ENCODE peak calls at places on chromosomes 12 and 14, in ten cellular contexts. One of them, this sample, is unnamed.

GRCh38 chr12:48883305-48884171 is 17.9 kb upstream of the RND1 start:
- DNase-seq in OCI-LY7: no peak
- DNase-seq in PC-3: no peak
- DNase-seq in fibroblast of lung: no peak
- DNase-seq in GM23248: no peak
- DNase-seq in GM12878: no peak
- DNase-seq in GM23338: peak; percentile 88
- DNase-seq in mesendoderm: peak; percentile 95
- DNase-seq in DND-41: no peak
- DNase-seq in HepG2: peak; percentile 73
- DNase-seq in this sample: peak; percentile 64

GRCh38 chr14:35678403-35679028 is 130.6 kb downstream of the RALGAPA1 start:
- DNase-seq in OCI-LY7: no peak
- DNase-seq in PC-3: no peak
- DNase-seq in fibroblast of lung: no peak
- DNase-seq in GM23248: no peak
- DNase-seq in GM12878: no peak
- DNase-seq in GM23338: no peak
- DNase-seq in mesendoderm: no peak
- DNase-seq in DND-41: no peak
- DNase-seq in HepG2: no peak
- DNase-seq in this sample: no peak

GRCh38 chr14:77880056-77880455 is 80.1 kb downstream of the ADCK1 start:
- DNase-seq in OCI-LY7: no peak
- DNase-seq in PC-3: no peak
- DNase-seq in fibroblast of lung: no peak
- DNase-seq in GM23248: no peak
- DNase-seq in GM12878: no peak
- DNase-seq in GM23338: no peak
- DNase-seq in mesendoderm: no peak
- DNase-seq in DND-41: no peak
- DNase-seq in HepG2: no peak
- DNase-seq in this sample: no peak

GRCh38 chr14:40981247-40981646 is 625.4 kb upstream of the LRFN5 start:
- DNase-seq in OCI-LY7: no peak
- DNase-seq in PC-3: peak; percentile 90
- DNase-seq in fibroblast of lung: no peak
- DNase-seq in GM23248: no peak
- DNase-seq in GM12878: no peak
- DNase-seq in GM23338: no peak
- DNase-seq in mesendoderm: peak; percentile 39
- DNase-seq in DND-41: no peak
- DNase-seq in HepG2: no peak
- DNase-seq in this sample: no peak

GRCh38 chr12:68425998-68426397 is 93.8 kb upstream of the MDM1 start:
- DNase-seq in OCI-LY7: no peak
- DNase-seq in PC-3: peak; percentile 19
- DNase-seq in fibroblast of lung: peak; percentile 44
- DNase-seq in GM23248: peak; percentile 81
- DNase-seq in GM12878: no peak
- DNase-seq in GM23338: no peak
- DNase-seq in mesendoderm: no peak
- DNase-seq in DND-41: no peak
- DNase-seq in HepG2: no peak
- DNase-seq in this sample: no peak

GRCh38 chr12:16281157-16281556 is 3.7 kb upstream of the SLC15A5 start:
- DNase-seq in OCI-LY7: no peak
- DNase-seq in PC-3: peak; percentile 13
- DNase-seq in fibroblast of lung: no peak
- DNase-seq in GM23248: peak; percentile 69
- DNase-seq in GM12878: no peak
- DNase-seq in GM23338: no peak
- DNase-seq in mesendoderm: no peak
- DNase-seq in DND-41: no peak
- DNase-seq in HepG2: no peak
- DNase-seq in this sample: no peak

GRCh38 chr14:21238823-21239518 is 30.3 kb downstream of the HNRNPC start:
- DNase-seq in OCI-LY7: no peak
- DNase-seq in PC-3: no peak
- DNase-seq in fibroblast of lung: no peak
- DNase-seq in GM23248: no peak
- DNase-seq in GM12878: no peak
- DNase-seq in GM23338: no peak
- DNase-seq in mesendoderm: no peak
- DNase-seq in DND-41: no peak
- DNase-seq in HepG2: no peak
- DNase-seq in this sample: no peak

GRCh38 chr14:57199911-57200310 is 68.8 kb downstream of the EXOC5 start:
- DNase-seq in OCI-LY7: no peak
- DNase-seq in PC-3: peak; percentile 56
- DNase-seq in fibroblast of lung: peak; percentile 47
- DNase-seq in GM23248: peak; percentile 67
- DNase-seq in GM12878: no peak
- DNase-seq in GM23338: no peak
- DNase-seq in mesendoderm: no peak
- DNase-seq in DND-41: no peak
- DNase-seq in HepG2: no peak
- DNase-seq in this sample: no peak

DNA sequence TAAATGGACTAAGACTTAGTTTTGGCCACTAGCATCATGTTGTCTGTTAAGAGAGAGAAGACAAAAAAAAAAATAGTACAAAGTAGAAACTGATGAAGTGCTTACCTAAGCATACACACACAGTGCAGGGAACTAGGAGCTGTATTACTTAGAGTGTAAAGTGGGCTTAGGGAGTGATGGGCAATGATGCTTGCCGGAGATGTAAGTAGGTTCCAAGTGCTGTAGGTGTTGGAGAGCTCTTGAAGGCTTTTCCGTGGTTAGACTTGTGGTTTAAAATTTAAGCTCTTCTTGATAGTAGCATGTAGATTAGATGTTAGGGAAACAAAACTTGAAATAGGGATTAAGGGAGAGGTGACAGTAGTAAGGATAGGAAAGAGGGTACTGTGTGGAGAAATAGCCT is 34.7 kb downstream of the MIA2 start:
- DNase-seq in OCI-LY7: peak; percentile 50
- DNase-seq in PC-3: peak; percentile 16
- DNase-seq in fibroblast of lung: peak; percentile 27
- DNase-seq in GM23248: peak; percentile 49
- DNase-seq in GM12878: no peak
- DNase-seq in GM23338: no peak
- DNase-seq in mesendoderm: peak; percentile 43
- DNase-seq in DND-41: no peak
- DNase-seq in HepG2: peak; percentile 43
- DNase-seq in this sample: no peak
- H3K79me2 ChIP-seq in OCI-LY7: peaks cover 68% of the 10 kb centered on the region
- H3K79me2 ChIP-seq in PC-3: peaks cover 68% of the 10 kb centered on the region
- H3K79me2 ChIP-seq in fibroblast of lung: peaks cover 29% of the 10 kb centered on the region
- H3K79me2 ChIP-seq in GM23248: peaks cover 65% of the 10 kb centered on the region
- H3K79me2 ChIP-seq in GM12878: peaks cover 42% of the 10 kb centered on the region
- H3K79me2 ChIP-seq in GM23338: peaks cover 55% of the 10 kb centered on the region
- H3K79me2 ChIP-seq in mesendoderm: peaks cover 16% of the 10 kb centered on the region
- H3K79me2 ChIP-seq in DND-41: peaks cover 61% of the 10 kb centered on the region
- H3K79me2 ChIP-seq in HepG2: peaks cover 67% of the 10 kb centered on the region
- H3K79me2 ChIP-seq in this sample: peaks cover 11% of the 10 kb centered on the region

GRCh38 chr14:39419272-39419671 is 13.0 kb downstream of the FBXO33 start:
- DNase-seq in OCI-LY7: no peak
- DNase-seq in PC-3: no peak
- DNase-seq in fibroblast of lung: no peak
- DNase-seq in GM23248: peak; percentile 26
- DNase-seq in GM12878: no peak
- DNase-seq in GM23338: no peak
- DNase-seq in mesendoderm: no peak
- DNase-seq in DND-41: no peak
- DNase-seq in HepG2: peak; percentile 35
- DNase-seq in this sample: no peak

GRCh38 chr14:39422243-39422642 is 10.0 kb downstream of the FBXO33 start:
- DNase-seq in OCI-LY7: no peak
- DNase-seq in PC-3: no peak
- DNase-seq in fibroblast of lung: no peak
- DNase-seq in GM23248: no peak
- DNase-seq in GM12878: no peak
- DNase-seq in GM23338: no peak
- DNase-seq in mesendoderm: no peak
- DNase-seq in DND-41: no peak
- DNase-seq in HepG2: no peak
- DNase-seq in this sample: no peak

GRCh38 chr14:39416072-39416471 is 16.2 kb downstream of the FBXO33 start:
- DNase-seq in OCI-LY7: no peak
- DNase-seq in PC-3: no peak
- DNase-seq in fibroblast of lung: no peak
- DNase-seq in GM23248: no peak
- DNase-seq in GM12878: no peak
- DNase-seq in GM23338: no peak
- DNase-seq in mesendoderm: no peak
- DNase-seq in DND-41: no peak
- DNase-seq in HepG2: no peak
- DNase-seq in this sample: no peak

DNA sequence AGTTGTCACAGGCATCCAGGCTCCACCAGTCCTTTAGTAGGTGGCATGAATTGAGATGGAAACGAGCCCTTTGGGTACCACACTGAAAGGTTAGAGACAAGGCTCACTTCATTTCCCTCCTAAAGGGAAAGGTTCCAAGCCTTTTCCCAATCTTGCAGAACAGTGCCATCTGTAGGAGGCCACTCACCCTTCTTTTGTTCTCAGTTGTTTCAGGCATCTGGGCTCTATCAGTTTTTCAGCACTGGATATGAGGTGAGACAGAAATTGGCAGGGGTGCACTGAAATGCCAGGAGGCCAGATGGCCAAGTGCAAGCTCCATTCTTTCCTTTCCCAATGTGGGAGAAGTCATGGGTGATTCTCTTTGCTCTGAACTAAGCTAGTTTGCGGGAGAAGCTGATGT is 15.2 kb downstream of the FBXO33 start:
- DNase-seq in OCI-LY7: no peak
- DNase-seq in PC-3: peak; percentile 39
- DNase-seq in fibroblast of lung: no peak
- DNase-seq in GM23248: peak; percentile 50
- DNase-seq in GM12878: no peak
- DNase-seq in GM23338: peak; percentile 86
- DNase-seq in mesendoderm: peak; percentile 61
- DNase-seq in DND-41: no peak
- DNase-seq in HepG2: peak; percentile 60
- DNase-seq in this sample: peak; percentile 60
- H3K79me2 ChIP-seq in OCI-LY7: peaks cover 3% of the 10 kb centered on the region
- H3K79me2 ChIP-seq in PC-3: no peaks in the 10 kb centered on the region
- H3K79me2 ChIP-seq in fibroblast of lung: peaks cover 2% of the 10 kb centered on the region
- H3K79me2 ChIP-seq in GM23248: peaks cover 86% of the 10 kb centered on the region
- H3K79me2 ChIP-seq in GM12878: peaks cover 7% of the 10 kb centered on the region
- H3K79me2 ChIP-seq in GM23338: peaks cover under 1% of the 10 kb centered on the region
- H3K79me2 ChIP-seq in mesendoderm: no peaks in the 10 kb centered on the region
- H3K79me2 ChIP-seq in DND-41: peaks cover 29% of the 10 kb centered on the region
- H3K79me2 ChIP-seq in HepG2: no peaks in the 10 kb centered on the region
- H3K79me2 ChIP-seq in this sample: no peaks in the 10 kb centered on the region

GRCh38 chr14:104786091-104786586 is 9.4 kb downstream of the AKT1 start:
- DNase-seq in OCI-LY7: no peak
- DNase-seq in PC-3: no peak
- DNase-seq in fibroblast of lung: no peak
- DNase-seq in GM23248: no peak
- DNase-seq in GM12878: no peak
- DNase-seq in GM23338: no peak
- DNase-seq in mesendoderm: no peak
- DNase-seq in DND-41: no peak
- DNase-seq in HepG2: no peak
- DNase-seq in this sample: no peak
- H3K79me2 ChIP-seq in OCI-LY7: no peaks in the 10 kb centered on the region
- H3K79me2 ChIP-seq in PC-3: peaks cover 31% of the 10 kb centered on the region
- H3K79me2 ChIP-seq in fibroblast of lung: peaks cover 19% of the 10 kb centered on the region
- H3K79me2 ChIP-seq in GM23248: peaks cover 54% of the 10 kb centered on the region
- H3K79me2 ChIP-seq in GM12878: peaks cover 2% of the 10 kb centered on the region
- H3K79me2 ChIP-seq in GM23338: no peaks in the 10 kb centered on the region
- H3K79me2 ChIP-seq in mesendoderm: no peaks in the 10 kb centered on the region
- H3K79me2 ChIP-seq in DND-41: peaks cover 88% of the 10 kb centered on the region
- H3K79me2 ChIP-seq in HepG2: peaks cover 2% of the 10 kb centered on the region
- H3K79me2 ChIP-seq in this sample: no peaks in the 10 kb centered on the region

GRCh38 chr14:103514596-103515421 is 7.8 kb downstream of the CKB start:
- DNase-seq in OCI-LY7: no peak
- DNase-seq in PC-3: no peak
- DNase-seq in fibroblast of lung: no peak
- DNase-seq in GM23248: no peak
- DNase-seq in GM12878: no peak
- DNase-seq in GM23338: no peak
- DNase-seq in mesendoderm: no peak
- DNase-seq in DND-41: no peak
- DNase-seq in HepG2: no peak
- DNase-seq in this sample: no peak

GRCh38 chr14:103511022-103511693 is 11.5 kb downstream of the CKB start:
- DNase-seq in OCI-LY7: no peak
- DNase-seq in PC-3: no peak
- DNase-seq in fibroblast of lung: no peak
- DNase-seq in GM23248: no peak
- DNase-seq in GM12878: no peak
- DNase-seq in GM23338: no peak
- DNase-seq in mesendoderm: no peak
- DNase-seq in DND-41: no peak
- DNase-seq in HepG2: no peak
- DNase-seq in this sample: no peak

GRCh38 chr14:103509864-103510263 is 12.8 kb downstream of the CKB start:
- DNase-seq in OCI-LY7: no peak
- DNase-seq in PC-3: no peak
- DNase-seq in fibroblast of lung: no peak
- DNase-seq in GM23248: no peak
- DNase-seq in GM12878: no peak
- DNase-seq in GM23338: no peak
- DNase-seq in mesendoderm: no peak
- DNase-seq in DND-41: no peak
- DNase-seq in HepG2: no peak
- DNase-seq in this sample: no peak

GRCh38 chr14:103510311-103511021 is 12.2 kb downstream of the CKB start:
- DNase-seq in OCI-LY7: no peak
- DNase-seq in PC-3: no peak
- DNase-seq in fibroblast of lung: no peak
- DNase-seq in GM23248: no peak
- DNase-seq in GM12878: no peak
- DNase-seq in GM23338: peak; percentile 57
- DNase-seq in mesendoderm: no peak
- DNase-seq in DND-41: no peak
- DNase-seq in HepG2: no peak
- DNase-seq in this sample: no peak

DNA sequence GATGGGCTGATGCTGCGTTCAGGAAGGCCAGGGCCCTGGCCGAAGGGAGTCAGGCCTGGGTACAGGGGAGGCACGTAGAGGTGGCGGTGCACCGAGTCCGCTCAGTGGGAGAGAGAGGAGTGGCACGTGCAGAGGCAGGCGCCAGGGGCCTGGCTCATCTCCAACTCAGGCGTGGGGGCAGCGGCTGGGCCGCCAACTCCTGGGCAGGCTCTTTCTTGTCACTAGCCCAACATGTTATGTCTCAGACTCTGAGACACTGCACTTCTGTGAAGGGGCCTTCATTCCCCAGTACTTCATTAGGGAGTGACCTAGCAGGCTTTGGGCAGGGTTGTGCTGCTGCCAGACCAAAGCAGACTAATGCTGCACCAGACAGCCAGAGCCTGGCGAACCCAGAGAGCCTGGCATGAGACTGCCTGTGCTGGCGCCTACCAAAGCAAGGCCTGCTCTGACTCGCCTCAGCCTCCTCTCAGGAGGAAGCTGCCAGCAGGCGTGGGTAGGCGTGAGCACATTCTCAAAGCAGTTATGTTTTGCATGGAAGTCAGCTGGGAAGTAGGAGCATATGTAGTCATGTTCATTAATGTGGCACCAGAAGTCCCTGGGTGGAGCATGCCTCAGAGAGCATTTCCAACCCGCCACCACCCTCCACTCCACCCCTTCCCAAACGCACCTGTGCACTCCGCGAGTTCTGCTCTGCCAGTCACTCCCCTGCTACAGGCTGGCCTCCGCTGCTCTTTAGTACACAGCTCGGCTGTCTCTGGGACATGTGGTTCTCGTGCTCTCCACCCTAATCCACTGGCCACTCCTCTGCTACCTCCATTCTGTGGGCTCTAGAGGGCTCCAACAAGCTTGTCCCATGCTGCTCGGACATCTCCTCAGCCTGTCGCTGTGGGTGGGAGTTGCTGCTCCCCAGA is 9.7 kb downstream of the CKB start:
- DNase-seq in OCI-LY7: no peak
- DNase-seq in PC-3: peak; percentile 28
- DNase-seq in fibroblast of lung: peak; percentile 57
- DNase-seq in GM23248: peak; percentile 99
- DNase-seq in GM12878: no peak
- DNase-seq in GM23338: peak; percentile 45
- DNase-seq in mesendoderm: no peak
- DNase-seq in DND-41: no peak
- DNase-seq in HepG2: no peak
- DNase-seq in this sample: no peak
- H3K79me2 ChIP-seq in OCI-LY7: no peaks in the 10 kb centered on the region
- H3K79me2 ChIP-seq in PC-3: no peaks in the 10 kb centered on the region
- H3K79me2 ChIP-seq in fibroblast of lung: no peaks in the 10 kb centered on the region
- H3K79me2 ChIP-seq in GM23248: peaks cover 4% of the 10 kb centered on the region
- H3K79me2 ChIP-seq in GM12878: no peaks in the 10 kb centered on the region
- H3K79me2 ChIP-seq in GM23338: no peaks in the 10 kb centered on the region
- H3K79me2 ChIP-seq in mesendoderm: no peaks in the 10 kb centered on the region
- H3K79me2 ChIP-seq in DND-41: no peaks in the 10 kb centered on the region
- H3K79me2 ChIP-seq in HepG2: no peaks in the 10 kb centered on the region
- H3K79me2 ChIP-seq in this sample: no peaks in the 10 kb centered on the region